ENCODE peak calls at places on chromosome 9, in four cellular contexts. W is HT-29, B is neural crest cell, G is sciatic nerve. T is an unnamed sample.
A peak's percentile ranks its signal among the peaks of the same experiment; 100 is the strongest.

GRCh38 chr9:109861918-109862317 is 81.9 kb downstream of the PALM2AKAP2 start:
- DNase-seq in G (no peak), W (no peak), B (no peak), T (no peak)

GRCh38 chr9:125593581-125593980 is 113.4 kb downstream of the MAPKAP1 start:
- DNase-seq in B (no peak), W (no peak), G (no peak), T (no peak)

GRCh38 chr9:119088002-119088401 is 281.2 kb downstream of the BRINP1 start:
- DNase-seq in B (no peak), W (no peak), G (no peak), T (no peak)

GRCh38 chr9:99114846-99115500 is 10.1 kb downstream of the TGFBR1 start:
- DNase-seq in G (no peak), B (no peak), W (no peak), T (no peak)

GRCh38 chr9:109456811-109457210 is 41.3 kb downstream of the PTPN3 start:
- DNase-seq in B (no peak), G (no peak), W (peak; percentile 75), T (no peak)

GRCh38 chr9:88418025-88418424 is 29.8 kb downstream of the SPIN1 start:
- DNase-seq in W (no peak), B (no peak), G (no peak), T (no peak)

GRCh38 chr9:76944011-76944410 is 38.1 kb upstream of the PRUNE2 start:
- DNase-seq in G (no peak), W (no peak), B (no peak), T (no peak)

GRCh38 chr9:117412006-117412715 is 2.7 kb downstream of the ASTN2 start:
- DNase-seq in G (no peak), B (no peak), W (no peak), T (peak; percentile 24)

GRCh38 chr9:122346478-122347347 is 24.1 kb upstream of the PTGS1 start:
- DNase-seq in W (peak; percentile 17), B (peak; percentile 43), G (peak; percentile 62), T (no peak)

GRCh38 chr9:31100311-31100710 is 1284.1 kb upstream of the ACO1 start:
- DNase-seq in G (no peak), B (no peak), W (no peak), T (no peak)

GRCh38 chr9:137441935-137442321 is 771 bp upstream of the ENTPD8 start:
- DNase-seq in W (no peak), G (no peak), B (no peak), T (no peak)

GRCh38 chr9:97220894-97221477 is 86.5 kb upstream of the CCDC180 start:
- DNase-seq in G (no peak), B (no peak), W (no peak), T (no peak)

GRCh38 chr9:133003671-133004090 is 25.2 kb downstream of the GFI1B start:
- DNase-seq in W (no peak), G (no peak), B (no peak), T (no peak)

GRCh38 chr9:35516481-35516880 is 26.6 kb downstream of the RUSC2 start:
- DNase-seq in G (no peak), B (no peak), W (no peak), T (no peak)

GRCh38 chr9:15317836-15318235 is 10.8 kb upstream of the TTC39B start:
- DNase-seq in B (no peak), W (no peak), G (no peak), T (no peak)

GRCh38 chr9:132183134-132183533 is 21.3 kb downstream of the NTNG2 start:
- DNase-seq in G (no peak), B (no peak), W (no peak), T (no peak)

GRCh38 chr9:93223241-93224180 is 39.6 kb downstream of the WNK2 start:
- DNase-seq in W (peak; percentile 77), G (no peak), B (no peak), T (peak; percentile 70)

GRCh38 chr9:89748020-89748670 is 143.3 kb downstream of the GADD45G start:
- DNase-seq in W (no peak), B (no peak), G (no peak), T (no peak)

GRCh38 chr9:115923903-115924668 is 229.5 kb upstream of the PAPPA start:
- DNase-seq in G (no peak), B (no peak), W (no peak), T (no peak)

GRCh38 chr9:111943746-111944145 is 47.1 kb downstream of the UGCG start:
- DNase-seq in B (no peak), G (no peak), W (no peak), T (no peak)

GRCh38 chr9:13411827-13412226 is 132.3 kb upstream of the MPDZ start:
- DNase-seq in W (no peak), G (no peak), B (no peak), T (no peak)

GRCh38 chr9:113156880-113157279 is 6.1 kb downstream of the SLC31A2 start:
- DNase-seq in G (no peak), W (no peak), B (no peak), T (no peak)

GRCh38 chr9:100714372-100715099 is 136.7 kb downstream of the CAVIN4 start:
- DNase-seq in W (peak; percentile 86), G (peak; percentile 73), B (peak; percentile 89), T (peak; percentile 70)

GRCh38 chr9:122445155-122445749 is 32.5 kb downstream of the OR1J1 start:
- DNase-seq in W (no peak), B (no peak), G (no peak), T (no peak)

GRCh38 chr9:137300607-137301085 is 1.4 kb downstream of the NRARP start:
- DNase-seq in B (no peak), W (peak; percentile 74), G (no peak), T (no peak)

GRCh38 chr9:109579191-109579948 is 81.3 kb upstream of the PTPN3 start:
- DNase-seq in B (no peak), W (no peak), G (no peak), T (no peak)

GRCh38 chr9:132662152-132662945 is 7.4 kb downstream of the DDX31 start:
- DNase-seq in B (no peak), W (peak; percentile 63), G (no peak), T (no peak)

GRCh38 chr9:2859776-2860379 is 16.0 kb upstream of the PUM3 start:
- DNase-seq in W (peak; percentile 68), B (peak; percentile 76), G (peak; percentile 79), T (peak; percentile 48)

GRCh38 chr9:120985759-120986353 is 59.3 kb upstream of the TRAF1 start:
- DNase-seq in W (peak; percentile 51), G (no peak), B (no peak), T (peak; percentile 32)

GRCh38 chr9:86098793-86099694 is at the start of gene GOLM1:
- DNase-seq in B (peak; percentile 54), G (peak; percentile 66), W (peak; percentile 68), T (peak; percentile 62)

GRCh38 chr9:10366171-10366779 is 246.5 kb downstream of the PTPRD start:
- DNase-seq in B (peak; percentile 12), G (no peak), W (peak; percentile 73), T (peak; percentile 50)

GRCh38 chr9:12916037-12916436 is 141.2 kb downstream of the LURAP1L start:
- DNase-seq in B (peak; percentile 22), W (no peak), G (no peak), T (no peak)

GRCh38 chr9:114271556-114272510 is 51.1 kb upstream of the ORM1 start:
- DNase-seq in G (no peak), W (peak; percentile 16), B (peak; percentile 37), T (no peak)

GRCh38 chr9:20237686-20238085 is 384.6 kb downstream of the MLLT3 start:
- DNase-seq in G (no peak), B (no peak), W (no peak), T (no peak)

GRCh38 chr9:10612649-10613398 is at the start of gene PTPRD:
- DNase-seq in W (no peak), B (peak; percentile 43), G (no peak), T (peak; percentile 73)

GRCh38 chr9:116333254-116333653 is 179.7 kb downstream of the PAPPA start:
- DNase-seq in G (no peak), W (no peak), B (no peak), T (no peak)

GRCh38 chr9:113468716-113469448 is 5.4 kb downstream of the RGS3 start:
- DNase-seq in B (no peak), G (no peak), W (no peak), T (no peak)

GRCh38 chr9:129774791-129775149 is 21.9 kb upstream of the PTGES start:
- DNase-seq in B (no peak), W (no peak), G (no peak), T (peak; percentile 1)

GRCh38 chr9:93674580-93675335 is 98.4 kb downstream of the PHF2 start:
- DNase-seq in B (no peak), W (no peak), G (peak; percentile 35), T (no peak)

GRCh38 chr9:134670042-134670525 is 28.5 kb downstream of the COL5A1 start:
- DNase-seq in W (no peak), G (peak; percentile 28), B (no peak), T (no peak)

T was measured in NCI-H1105.